ENCODE peak calls at places on chromosomes 7 and 10, in four cellular contexts. R is Panc1, O is A549, S is HCT116. D is an unnamed sample.

GRCh38 chr7:134317434-134317833 is 704 bp upstream of the SLC35B4 start:
- DNase-seq in O (no peak), R (no peak), S (no peak), D (no peak)

GRCh38 chr7:140390466-140391190 is 7.7 kb downstream of the SLC37A3 start:
- DNase-seq in O (no peak), R (no peak), S (no peak), D (peak)

GRCh38 chr10:92575961-92576360 is 2.1 kb upstream of the IDE start:
- DNase-seq in R (no peak), O (no peak), S (no peak), D (peak)

GRCh38 chr10:62990126-62990525 is 143.0 kb upstream of the NRBF2 start:
- DNase-seq in R (no peak), O (no peak), S (no peak), D (no peak)

GRCh38 chr7:2499719-2500430 is 19.7 kb upstream of the LFNG start:
- DNase-seq in R (no peak), S (no peak), O (no peak), D (no peak)

GRCh38 chr7:2954433-2954853 is 89.2 kb downstream of the CARD11 start:
- DNase-seq in S (no peak), R (no peak), O (no peak), D (no peak)

GRCh38 chr7:101868191-101868950 is 50.9 kb downstream of the CUX1 start:
- DNase-seq in R (no peak), S (no peak), O (no peak), D (no peak)

GRCh38 chr10:86654411-86655172 is at the start of gene OPN4:
- DNase-seq in S (no peak), R (no peak), O (no peak), D (no peak)

GRCh38 chr7:74029991-74030415 is 2.0 kb downstream of the ELN start:
- DNase-seq in R (no peak), O (no peak), S (no peak), D (no peak)

GRCh38 chr7:130993671-130994365 is 259.8 kb upstream of the KLF14 start:
- DNase-seq in O (no peak), R (no peak), S (no peak), D (no peak)

GRCh38 chr10:116080553-116080952 is 192.5 kb downstream of the GFRA1 start:
- DNase-seq in R (peak), O (peak), S (peak), D (no peak)

GRCh38 chr10:50312464-50313437 is 61.4 kb upstream of the ASAH2 start:
- DNase-seq in O (no peak), S (no peak), R (no peak), D (no peak)

GRCh38 chr10:108452483-108453060 is 1288.1 kb upstream of the SORCS1 start:
- DNase-seq in O (no peak), S (no peak), R (no peak), D (no peak)

GRCh38 chr7:101927389-101928306 is 110.2 kb downstream of the CUX1 start:
- DNase-seq in R (no peak), S (no peak), O (no peak), D (no peak)

GRCh38 chr7:778968-779451 is 51.9 kb upstream of the PRKAR1B start:
- DNase-seq in R (no peak), S (no peak), O (no peak), D (no peak)

GRCh38 chr7:151080091-151080521 is 503 bp downstream of the FASTK start:
- DNase-seq in S (no peak), R (no peak), O (no peak), D (no peak)

GRCh38 chr10:26093229-26093628 is 123.3 kb upstream of the GAD2 start:
- DNase-seq in S (no peak), R (no peak), O (no peak), D (no peak)

GRCh38 chr7:18978108-18978495 is 139.3 kb downstream of the TWIST1 start:
- DNase-seq in R (no peak), S (peak), O (no peak), D (no peak)

GRCh38 chr7:157863906-157864810 is 527.4 kb downstream of the DNAJB6 start:
- DNase-seq in R (no peak), S (no peak), O (no peak), D (no peak)

GRCh38 chr10:28273343-28273742 is 29.5 kb downstream of the MPP7 start:
- DNase-seq in S (no peak), O (no peak), R (no peak), D (no peak)

GRCh38 chr7:134649231-134649775 is 2.6 kb downstream of the BPGM start:
- DNase-seq in R (no peak), S (no peak), O (no peak), D (no peak)

GRCh38 chr7:127652333-127653248 is 597 bp downstream of the SND1 start:
- DNase-seq in S (no peak), O (peak), R (no peak), D (no peak)

GRCh38 chr7:127653396-127653795 is 1.4 kb downstream of the SND1 start:
- DNase-seq in O (no peak), S (no peak), R (no peak), D (no peak)

GRCh38 chr7:127657500-127657899 is 5.5 kb downstream of the SND1 start:
- DNase-seq in O (no peak), S (no peak), R (no peak), D (no peak)

GRCh38 chr7:127655720-127656119 is 3.7 kb downstream of the SND1 start:
- DNase-seq in S (no peak), R (no peak), O (no peak), D (no peak)

GRCh38 chr7:127654404-127655392 is 2.7 kb downstream of the SND1 start:
- DNase-seq in S (no peak), R (no peak), O (no peak), D (peak)
- TF ChIP-seq REST in S (no peak), R (no peak), O (no peak), D (no peak)

GRCh38 chr10:73771722-73772279 is 10.0 kb upstream of the CHCHD1 start:
- DNase-seq in O (peak), R (no peak), S (peak), D (no peak)
- TF ChIP-seq REST in O (no peak), R (no peak), S (no peak), D (no peak)

GRCh38 chr10:130924138-130924819 is 387.2 kb downstream of the TCERG1L start:
- DNase-seq in O (no peak), R (no peak), S (no peak), D (no peak)

GRCh38 chr10:130929422-130930325 is 381.8 kb downstream of the TCERG1L start:
- DNase-seq in S (no peak), R (no peak), O (no peak), D (no peak)

GRCh38 chr10:130928306-130928705 is 383.2 kb downstream of the TCERG1L start:
- DNase-seq in S (no peak), R (no peak), O (no peak), D (no peak)

GRCh38 chr10:130926442-130926841 is 385.1 kb downstream of the TCERG1L start:
- DNase-seq in S (no peak), O (no peak), R (no peak), D (no peak)

DNA sequence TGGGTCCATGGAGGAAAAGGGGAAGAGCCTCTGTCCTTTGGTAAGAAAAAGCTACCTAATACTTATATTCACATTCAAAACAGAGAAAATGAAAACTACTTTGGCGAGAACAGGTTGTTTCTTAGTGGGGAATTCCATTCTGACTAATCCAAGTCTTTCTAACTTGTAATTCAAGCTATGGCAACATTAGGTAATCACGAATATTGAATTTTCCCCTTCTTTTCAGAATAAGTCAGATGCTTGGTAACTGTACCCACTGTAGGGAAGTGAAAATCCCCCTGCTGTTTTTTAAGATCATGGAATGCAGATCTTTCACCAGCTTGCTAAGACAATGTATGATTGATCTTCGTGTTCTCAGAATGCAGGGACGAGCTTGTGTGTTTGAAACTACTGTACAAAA is 384.4 kb downstream of the TCERG1L start:
- DNase-seq in O (no peak), R (no peak), S (no peak), D (no peak)
- TF ChIP-seq REST in O (no peak), R (no peak), S (no peak), D (no peak)

GRCh38 chr7:16984346-16984745 is 102.6 kb upstream of the AGR3 start:
- DNase-seq in O (no peak), R (no peak), S (no peak), D (no peak)
- TF ChIP-seq REST in O (no peak), R (no peak), S (no peak), D (no peak)

GRCh38 chr7:107744345-107744750 is 406 bp downstream of the CBLL1 start:
- DNase-seq in S (no peak), O (no peak), R (no peak), D (no peak)
- TF ChIP-seq REST in S (no peak), O (no peak), R (no peak), D (no peak)

D was measured in HL-60.